ENCODE peak calls at places on chromosomes 4 and X, in ten cellular contexts. P is stimulated activated CD4-positive, alpha-beta T cell treated with anti-CD3 and anti-CD28 coated beads, Interleukin-1b, Interleukin-23, amount 100 ng/mL, for 24 hours; E is occipital lobe; A is T follicular helper cell; N is HTR-8/SVneo; G is hepatic stellate cell; R is globus pallidus; C is Calu3; K is sigmoid colon; S is stimulated activated CD8-positive, alpha-beta memory T cell treated with anti-CD3 and anti-CD28 coated beads, Interleukin-7, amount 100 ng/mL, for 4 hours. I is an unnamed sample.

GRCh38 chrX:65463550-65463949 is 71.0 kb downstream of the LAS1L start:
- DNase-seq in P (no peak), K (no peak), E (no peak), N (no peak), R (no peak), A (no peak), C (no peak), S (no peak), G (peak; percentile 2), I (no peak)

GRCh38 chr4:37601527-37601926 is 84.6 kb downstream of the RELL1 start:
- DNase-seq in C (peak; percentile 60), K (no peak), E (no peak), N (no peak), G (peak; percentile 33), S (no peak), R (no peak), P (no peak), A (no peak), I (no peak)

GRCh38 chr4:40187386-40187913 is 9.4 kb upstream of the RHOH start:
- DNase-seq in K (no peak), R (no peak), E (no peak), P (no peak), N (no peak), A (no peak), S (no peak), G (no peak), C (no peak), I (no peak)

GRCh38 chr4:178306565-178306964 is 864.3 kb upstream of the AGA start:
- DNase-seq in G (no peak), R (peak; percentile 11), C (no peak), N (no peak), E (no peak), P (no peak), A (no peak), S (no peak), K (no peak), I (no peak)

GRCh38 chr4:185128272-185129119 is 14.6 kb upstream of the SLC25A4 start:
- DNase-seq in C (peak; percentile 24), E (peak; percentile 38), N (peak; percentile 41), G (peak; percentile 37), K (no peak), R (no peak), A (no peak), S (no peak), P (no peak), I (no peak)

GRCh38 chr4:173169428-173170209 is 1.0 kb downstream of the GALNT7 start:
- DNase-seq in N (peak; percentile 48), G (peak; percentile 70), R (peak; percentile 73), K (peak; percentile 80), P (peak; percentile 5), A (peak; percentile 31), C (peak; percentile 49), S (peak; percentile 21), E (peak; percentile 61), I (peak; percentile 54)

GRCh38 chr4:71304289-71304850 is 34.5 kb upstream of the SLC4A4 start:
- DNase-seq in S (no peak), P (no peak), E (no peak), K (no peak), R (no peak), C (no peak), N (no peak), A (no peak), G (no peak), I (no peak)

GRCh38 chrX:132367984-132368383 is 120.9 kb downstream of the MBNL3 start:
- DNase-seq in K (no peak), C (no peak), S (no peak), A (no peak), P (no peak), G (no peak), E (no peak), R (no peak), N (no peak), I (no peak)

GRCh38 chr4:3478446-3479357 is 15.6 kb downstream of the DOK7 start:
- DNase-seq in E (no peak), R (no peak), K (no peak), P (no peak), S (no peak), N (no peak), A (no peak), G (no peak), C (no peak), I (no peak)

GRCh38 chr4:70863099-70863790 is 23.6 kb upstream of the GRSF1 start:
- DNase-seq in E (no peak), S (no peak), G (no peak), A (no peak), P (no peak), C (no peak), N (no peak), R (no peak), K (no peak), I (no peak)

GRCh38 chr4:6761540-6762243 is 20.8 kb upstream of the KIAA0232 start:
- DNase-seq in C (peak; percentile 64), K (no peak), E (peak; percentile 71), A (no peak), G (no peak), P (no peak), N (no peak), S (no peak), R (peak; percentile 69), I (peak; percentile 50)

GRCh38 chrX:100994352-100995281 is 25.1 kb downstream of the ARL13A start:
- DNase-seq in R (no peak), E (no peak), G (no peak), C (peak; percentile 22), P (no peak), A (no peak), K (no peak), N (peak; percentile 10), S (no peak), I (no peak)

GRCh38 chrX:48475774-48476577 is at the start of gene FTSJ1:
- DNase-seq in S (peak; percentile 86), K (peak; percentile 93), G (peak; percentile 86), R (peak; percentile 93), N (peak; percentile 72), P (peak; percentile 65), C (peak; percentile 85), A (peak; percentile 83), E (peak; percentile 89), I (peak; percentile 85)